ENCODE peak calls at places on chromosomes 5 and 9, in eight cellular contexts. R is cardiac fibroblast; L is HEK293T; C is A549; G is ecto neural progenitor cell; N is stimulated activated CD8-positive, alpha-beta memory T cell treated with anti-CD3 and anti-CD28 coated beads, Interleukin-15, amount 100 ng/mL, for 4 hours; Z is endothelial cell; S is stimulated activated CD4-positive, alpha-beta T cell treated with anti-CD3 and anti-CD28 coated beads, Interleukin-2, amount 100 ng/mL, for 48 hours. I is an unnamed sample.

GRCh38 chr5:89241186-89241585 is 358.2 kb upstream of the MEF2C start:
- DNase-seq in Z (no peak), S (no peak), C (no peak), R (peak), L (no peak), G (no peak), N (no peak), I (no peak)

GRCh38 chr5:43073597-43074546 is 33.8 kb upstream of the ANXA2R start:
- DNase-seq in S (peak), L (peak), C (peak), N (no peak), R (peak), G (no peak), Z (peak), I (peak)

GRCh38 chr5:180818275-180818674 is 15.7 kb upstream of the MGAT1 start:
- DNase-seq in Z (no peak), C (no peak), G (no peak), N (no peak), S (no peak), R (no peak), L (no peak), I (no peak)

GRCh38 chr5:99543841-99544240 is 615.0 kb upstream of the CHD1 start:
- DNase-seq in R (peak), G (no peak), Z (no peak), S (no peak), C (no peak), N (no peak), L (no peak), I (no peak)

GRCh38 chr5:126000533-126000932 is 422.7 kb upstream of the GRAMD2B start:
- DNase-seq in Z (no peak), G (no peak), N (no peak), R (peak), C (no peak), S (no peak), L (no peak), I (no peak)

GRCh38 chr5:102965653-102966052 is 154.3 kb downstream of the GIN1 start:
- DNase-seq in S (no peak), R (no peak), N (no peak), Z (no peak), L (no peak), C (no peak), G (no peak), I (no peak)

GRCh38 chr9:74770508-74771261 is 117.0 kb downstream of the TRPM6 start:
- DNase-seq in C (peak), N (no peak), Z (peak), S (peak), G (peak), R (peak), L (peak), I (no peak)

GRCh38 chr9:37650873-37651768 is at the start of gene FRMPD1:
- DNase-seq in Z (peak), S (peak), L (peak), N (peak), C (peak), G (peak), R (peak), I (no peak)

GRCh38 chr5:94395468-94395867 is 222.9 kb downstream of the KIAA0825 start:
- DNase-seq in N (no peak), Z (no peak), S (no peak), L (no peak), R (no peak), C (no peak), G (no peak), I (no peak)

GRCh38 chr5:127521138-127521770 is 3.8 kb downstream of the PRRC1 start:
- DNase-seq in C (no peak), G (no peak), R (no peak), N (no peak), Z (no peak), L (no peak), S (no peak), I (no peak)

GRCh38 chr5:57735754-57736153 is 253.1 kb upstream of the ACTBL2 start:
- DNase-seq in N (no peak), C (peak), G (no peak), R (peak), L (no peak), S (no peak), Z (no peak), I (no peak)

GRCh38 chr9:121945849-121946248 is 147.3 kb downstream of the TTLL11 start:
- DNase-seq in Z (no peak), G (no peak), L (no peak), N (no peak), C (no peak), S (no peak), R (peak), I (no peak)

GRCh38 chr5:39192449-39193160 is 26.8 kb downstream of the FYB1 start:
- DNase-seq in G (no peak), Z (no peak), S (no peak), R (no peak), L (no peak), C (no peak), N (no peak), I (no peak)

GRCh38 chr9:133995012-133995896 is 3.1 kb upstream of the VAV2 start:
- DNase-seq in G (no peak), Z (no peak), R (no peak), L (peak), S (no peak), C (peak), N (no peak), I (no peak)

GRCh38 chr5:41772071-41772470 is 98.2 kb downstream of the OXCT1 start:
- DNase-seq in C (no peak), Z (no peak), R (no peak), G (no peak), L (no peak), N (no peak), S (no peak), I (no peak)

GRCh38 chr5:179731791-179732411 is 721 bp upstream of the MAML1 start:
- DNase-seq in N (no peak), L (no peak), Z (peak), C (no peak), S (peak), G (no peak), R (peak), I (no peak)

GRCh38 chr9:93955356-93956182 is 414 bp upstream of the BARX1 start:
- DNase-seq in C (peak), N (no peak), S (no peak), Z (no peak), R (no peak), G (peak), L (peak), I (no peak)

GRCh38 chr9:137077010-137077747 is at the start of gene UAP1L1:
- DNase-seq in R (peak), G (peak), N (peak), Z (peak), L (peak), S (peak), C (no peak), I (no peak)

GRCh38 chr5:73625314-73625904 is 587 bp upstream of the ARHGEF28 start:
- DNase-seq in G (no peak), N (no peak), S (no peak), Z (no peak), R (peak), C (peak), L (no peak), I (no peak)

GRCh38 chr5:146640285-146640896 is 124.4 kb upstream of the GPR151 start:
- DNase-seq in Z (no peak), R (no peak), G (no peak), L (no peak), N (no peak), C (no peak), S (no peak), I (no peak)

GRCh38 chr5:175564716-175565115 is 86.4 kb downstream of the SFXN1 start:
- DNase-seq in G (no peak), Z (no peak), S (no peak), L (no peak), C (no peak), R (no peak), N (no peak), I (no peak)

GRCh38 chr5:151772029-151772867 is 494 bp downstream of the G3BP1 start:
- DNase-seq in G (peak), S (peak), R (peak), Z (peak), L (no peak), N (no peak), C (peak), I (no peak)

GRCh38 chr5:134555889-134556311 is 30.4 kb downstream of the JADE2 start:
- DNase-seq in C (peak), L (peak), R (peak), S (peak), G (peak), Z (peak), N (peak), I (peak)

GRCh38 chr9:86410281-86410680 is 56.1 kb upstream of the TUT7 start:
- DNase-seq in L (no peak), R (no peak), G (no peak), S (no peak), Z (no peak), N (no peak), C (no peak), I (no peak)

GRCh38 chr5:1110930-1111726 is 735 bp downstream of the SLC12A7 start:
- DNase-seq in N (no peak), L (peak), C (peak), Z (peak), R (no peak), G (no peak), S (no peak), I (no peak)

GRCh38 chr9:70478963-70479641 is 64.6 kb upstream of the KLF9 start:
- DNase-seq in G (no peak), L (no peak), C (no peak), S (no peak), Z (no peak), N (no peak), R (peak), I (no peak)

GRCh38 chr5:117731445-117731844 is 1156.8 kb upstream of the SEMA6A start:
- DNase-seq in S (no peak), G (no peak), N (no peak), Z (no peak), C (no peak), R (no peak), L (peak), I (no peak)

I was measured in osteocyte.